ENCODE peak calls at places on chromosomes 7 and 10, in eight cellular contexts. E is GM23338; Y is M059J; V is WTC11; B is T-helper 1 cell; N is activated CD4-positive, CD25-positive, alpha-beta regulatory T cell treated with anti-CD3 and anti-CD28 coated beads, Interleukin-2, amount 50 U/mL, for 72 hours; F is posterior cingulate gyrus; H is astrocyte of the hippocampus. W is an unnamed sample.

GRCh38 chr7:131369354-131369753 is 41.7 kb downstream of the MKLN1 start:
- DNase-seq in E (no peak), H (no peak), N (no peak), B (no peak), F (no peak), V (no peak), Y (no peak), W (no peak)

GRCh38 chr10:70617798-70618568 is 15.4 kb upstream of the PRF1 start:
- DNase-seq in V (no peak), H (peak; percentile 93), Y (peak; percentile 86), E (no peak), B (peak; percentile 37), F (no peak), N (no peak), W (no peak)

GRCh38 chr10:42755028-42755451 is 27.6 kb upstream of the BMS1 start:
- DNase-seq in N (no peak), V (peak; percentile 50), B (no peak), F (no peak), H (peak; percentile 9), E (peak; percentile 55), Y (no peak), W (no peak)

GRCh38 chr10:35025916-35026315 is 64.2 kb downstream of the CUL2 start:
- DNase-seq in Y (peak; percentile 9), N (no peak), F (no peak), B (no peak), H (peak; percentile 27), E (no peak), V (no peak), W (no peak)

GRCh38 chr10:34405611-34406462 is 409.3 kb downstream of the PARD3 start:
- DNase-seq in N (no peak), F (no peak), H (peak; percentile 26), E (no peak), V (no peak), Y (peak; percentile 32), B (no peak), W (no peak)

GRCh38 chr7:13829914-13830603 is 159.4 kb downstream of the ETV1 start:
- DNase-seq in V (no peak), Y (peak; percentile 53), E (no peak), B (no peak), F (no peak), N (no peak), H (no peak), W (no peak)

GRCh38 chr10:35423505-35424306 is 87.4 kb downstream of the CCNY start:
- DNase-seq in B (no peak), F (no peak), V (no peak), E (no peak), Y (peak; percentile 84), N (no peak), H (peak; percentile 54), W (no peak)

GRCh38 chr10:55631071-55631654 is 729.9 kb downstream of the ZWINT start:
- DNase-seq in E (peak; percentile 91), N (no peak), F (peak; percentile 48), B (peak; percentile 24), H (peak; percentile 78), V (peak; percentile 87), Y (peak; percentile 28), W (peak; percentile 60)

GRCh38 chr10:98001736-98002135 is 28.7 kb downstream of the CRTAC1 start:
- DNase-seq in V (no peak), Y (no peak), F (no peak), E (no peak), H (no peak), B (no peak), N (no peak), W (no peak)

GRCh38 chr7:71604818-71605414 is 473.0 kb downstream of the GALNT17 start:
- DNase-seq in V (no peak), E (no peak), N (no peak), B (no peak), H (no peak), Y (no peak), F (no peak), W (no peak)

GRCh38 chr7:85010306-85010705 is 176.6 kb downstream of the SEMA3D start:
- DNase-seq in B (no peak), Y (no peak), F (no peak), E (no peak), V (no peak), H (no peak), N (no peak), W (no peak)

GRCh38 chr7:121562274-121562673 is 166.2 kb upstream of the FAM3C start:
- DNase-seq in Y (peak; percentile 46), B (no peak), N (no peak), H (no peak), F (no peak), E (peak; percentile 25), V (no peak), W (no peak)

GRCh38 chr10:62759599-62760175 is 44.8 kb upstream of the ADO start:
- DNase-seq in N (no peak), Y (no peak), B (no peak), F (no peak), V (no peak), H (no peak), E (no peak), W (no peak)

GRCh38 chr7:83060218-83060617 is 102.5 kb downstream of the PCLO start:
- DNase-seq in B (no peak), E (no peak), N (no peak), Y (no peak), H (no peak), V (no peak), F (no peak), W (no peak)

GRCh38 chr10:35420044-35420443 is 83.7 kb downstream of the CCNY start:
- DNase-seq in V (no peak), B (no peak), Y (no peak), N (no peak), H (no peak), F (no peak), E (no peak), W (no peak)

GRCh38 chr10:112404612-112405011 is 30.7 kb downstream of the ACSL5 start:
- DNase-seq in E (no peak), N (no peak), F (no peak), B (no peak), V (no peak), Y (peak; percentile 55), H (peak; percentile 7), W (no peak)

GRCh38 chr10:27526242-27526641 is 22.1 kb downstream of the RAB18 start:
- DNase-seq in N (no peak), B (no peak), H (no peak), V (no peak), F (no peak), Y (no peak), E (peak; percentile 12), W (no peak)

GRCh38 chr7:128940494-128941322 is 3.0 kb downstream of the IRF5 start:
- DNase-seq in H (no peak), N (peak; percentile 45), F (no peak), B (peak; percentile 16), Y (no peak), V (peak; percentile 42), E (no peak), W (no peak)

GRCh38 chr10:86261470-86261869 is 105.1 kb downstream of the GRID1 start:
- DNase-seq in B (no peak), E (no peak), F (no peak), H (no peak), Y (no peak), V (no peak), N (no peak), W (peak; percentile 50)

GRCh38 chr7:137579913-137580640 is 236.5 kb upstream of the PTN start:
- DNase-seq in N (no peak), F (no peak), Y (peak; percentile 91), V (no peak), B (no peak), E (no peak), H (peak; percentile 78), W (no peak)

GRCh38 chr10:118341678-118342637 is at the start of gene FAM204A:
- DNase-seq in Y (peak; percentile 91), N (peak; percentile 95), B (peak; percentile 94), H (peak; percentile 98), E (peak; percentile 96), V (peak; percentile 92), F (peak; percentile 86), W (peak; percentile 98)

GRCh38 chr10:64011871-64012714 is 490.9 kb downstream of the REEP3 start:
- DNase-seq in B (no peak), F (no peak), N (no peak), V (no peak), E (peak; percentile 24), H (peak; percentile 64), Y (no peak), W (no peak)

GRCh38 chr7:69129524-69129923 is 468.8 kb upstream of the AUTS2 start:
- DNase-seq in F (no peak), V (no peak), E (no peak), Y (peak; percentile 54), B (no peak), H (no peak), N (no peak), W (no peak)